ENCODE peak calls at places on chromosomes 7 and 10, in six cellular contexts. One of them, this sample, is unnamed.

GRCh38 chr10:30816144-30816811 is 186.7 kb upstream of the LYZL2 start:
- DNase-seq in MM.1S: no peak
- DNase-seq in BE2C: no peak
- DNase-seq in WERI-Rb-1: peak; percentile 31
- DNase-seq in lower lobe of right lung: no peak
- DNase-seq in body of pancreas: no peak
- DNase-seq in this sample: no peak

GRCh38 chr7:158740013-158740656 is 35.5 kb upstream of the NCAPG2 start:
- DNase-seq in MM.1S: no peak
- DNase-seq in BE2C: no peak
- DNase-seq in WERI-Rb-1: no peak
- DNase-seq in lower lobe of right lung: no peak
- DNase-seq in body of pancreas: peak; percentile 52
- DNase-seq in this sample: peak; percentile 84

GRCh38 chr10:50325449-50326188 is 74.3 kb upstream of the ASAH2 start:
- DNase-seq in MM.1S: peak; percentile 75
- DNase-seq in BE2C: no peak
- DNase-seq in WERI-Rb-1: no peak
- DNase-seq in lower lobe of right lung: peak; percentile 58
- DNase-seq in body of pancreas: peak; percentile 48
- DNase-seq in this sample: peak; percentile 94

GRCh38 chr10:110967009-110967630 is 47.7 kb downstream of the SHOC2 start:
- DNase-seq in MM.1S: no peak
- DNase-seq in BE2C: no peak
- DNase-seq in WERI-Rb-1: no peak
- DNase-seq in lower lobe of right lung: no peak
- DNase-seq in body of pancreas: no peak
- DNase-seq in this sample: no peak

GRCh38 chr7:136857573-136857972 is 10.9 kb upstream of the CHRM2 start:
- DNase-seq in MM.1S: peak; percentile 61
- DNase-seq in BE2C: no peak
- DNase-seq in WERI-Rb-1: no peak
- DNase-seq in lower lobe of right lung: no peak
- DNase-seq in body of pancreas: no peak
- DNase-seq in this sample: peak; percentile 31

GRCh38 chr7:55075464-55075971 is 56.7 kb downstream of the EGFR start:
- DNase-seq in MM.1S: no peak
- DNase-seq in BE2C: no peak
- DNase-seq in WERI-Rb-1: no peak
- DNase-seq in lower lobe of right lung: no peak
- DNase-seq in body of pancreas: peak; percentile 61
- DNase-seq in this sample: no peak

GRCh38 chr7:129644634-129645230 is 33.2 kb downstream of the NRF1 start:
- DNase-seq in MM.1S: peak; percentile 16
- DNase-seq in BE2C: no peak
- DNase-seq in WERI-Rb-1: no peak
- DNase-seq in lower lobe of right lung: no peak
- DNase-seq in body of pancreas: no peak
- DNase-seq in this sample: peak; percentile 37

GRCh38 chr10:66929375-66929774 is 3.5 kb downstream of the LRRTM3 start:
- DNase-seq in MM.1S: no peak
- DNase-seq in BE2C: no peak
- DNase-seq in WERI-Rb-1: no peak
- DNase-seq in lower lobe of right lung: no peak
- DNase-seq in body of pancreas: no peak
- DNase-seq in this sample: no peak

GRCh38 chr7:111112439-111112838 is 21.5 kb downstream of the LRRN3 start:
- DNase-seq in MM.1S: no peak
- DNase-seq in BE2C: no peak
- DNase-seq in WERI-Rb-1: no peak
- DNase-seq in lower lobe of right lung: no peak
- DNase-seq in body of pancreas: no peak
- DNase-seq in this sample: no peak

GRCh38 chr7:142298009-142298408 is 40.2 kb upstream of the PRSS58 start:
- DNase-seq in MM.1S: peak; percentile 22
- DNase-seq in BE2C: no peak
- DNase-seq in WERI-Rb-1: peak; percentile 33
- DNase-seq in lower lobe of right lung: no peak
- DNase-seq in body of pancreas: no peak
- DNase-seq in this sample: no peak

GRCh38 chr10:66586897-66587679 is 338.7 kb upstream of the LRRTM3 start:
- DNase-seq in MM.1S: peak; percentile 82
- DNase-seq in BE2C: no peak
- DNase-seq in WERI-Rb-1: no peak
- DNase-seq in lower lobe of right lung: no peak
- DNase-seq in body of pancreas: no peak
- DNase-seq in this sample: no peak

GRCh38 chr7:47320296-47320695 is 261.6 kb downstream of the TNS3 start:
- DNase-seq in MM.1S: no peak
- DNase-seq in BE2C: no peak
- DNase-seq in WERI-Rb-1: no peak
- DNase-seq in lower lobe of right lung: no peak
- DNase-seq in body of pancreas: no peak
- DNase-seq in this sample: no peak

GRCh38 chr10:120426306-120426705 is 30.7 kb upstream of the PLPP4 start:
- DNase-seq in MM.1S: no peak
- DNase-seq in BE2C: no peak
- DNase-seq in WERI-Rb-1: no peak
- DNase-seq in lower lobe of right lung: no peak
- DNase-seq in body of pancreas: no peak
- DNase-seq in this sample: peak; percentile 43

GRCh38 chr10:122388287-122388997 is 13.9 kb downstream of the PLEKHA1 start:
- DNase-seq in MM.1S: no peak
- DNase-seq in BE2C: no peak
- DNase-seq in WERI-Rb-1: no peak
- DNase-seq in lower lobe of right lung: no peak
- DNase-seq in body of pancreas: no peak
- DNase-seq in this sample: no peak

GRCh38 chr7:117645456-117646181 is 165.8 kb downstream of the CFTR start:
- DNase-seq in MM.1S: no peak
- DNase-seq in BE2C: no peak
- DNase-seq in WERI-Rb-1: no peak
- DNase-seq in lower lobe of right lung: no peak
- DNase-seq in body of pancreas: no peak
- DNase-seq in this sample: peak; percentile 45

GRCh38 chr10:132939957-132940790 is 2.2 kb downstream of the CFAP46 start:
- DNase-seq in MM.1S: no peak
- DNase-seq in BE2C: peak; percentile 67
- DNase-seq in WERI-Rb-1: peak; percentile 70
- DNase-seq in lower lobe of right lung: peak; percentile 70
- DNase-seq in body of pancreas: peak; percentile 47
- DNase-seq in this sample: peak; percentile 18

GRCh38 chr7:143244321-143244720 is 18.9 kb upstream of the GSTK1 start:
- DNase-seq in MM.1S: no peak
- DNase-seq in BE2C: no peak
- DNase-seq in WERI-Rb-1: no peak
- DNase-seq in lower lobe of right lung: no peak
- DNase-seq in body of pancreas: no peak
- DNase-seq in this sample: no peak

GRCh38 chr10:78451592-78451991 is 417.9 kb downstream of the RPS24 start:
- DNase-seq in MM.1S: no peak
- DNase-seq in BE2C: peak; percentile 76
- DNase-seq in WERI-Rb-1: peak; percentile 91
- DNase-seq in lower lobe of right lung: no peak
- DNase-seq in body of pancreas: no peak
- DNase-seq in this sample: no peak

GRCh38 chr10:34670101-34670500 is 145.0 kb downstream of the PARD3 start:
- DNase-seq in MM.1S: peak; percentile 80
- DNase-seq in BE2C: no peak
- DNase-seq in WERI-Rb-1: no peak
- DNase-seq in lower lobe of right lung: no peak
- DNase-seq in body of pancreas: no peak
- DNase-seq in this sample: no peak

DNA sequence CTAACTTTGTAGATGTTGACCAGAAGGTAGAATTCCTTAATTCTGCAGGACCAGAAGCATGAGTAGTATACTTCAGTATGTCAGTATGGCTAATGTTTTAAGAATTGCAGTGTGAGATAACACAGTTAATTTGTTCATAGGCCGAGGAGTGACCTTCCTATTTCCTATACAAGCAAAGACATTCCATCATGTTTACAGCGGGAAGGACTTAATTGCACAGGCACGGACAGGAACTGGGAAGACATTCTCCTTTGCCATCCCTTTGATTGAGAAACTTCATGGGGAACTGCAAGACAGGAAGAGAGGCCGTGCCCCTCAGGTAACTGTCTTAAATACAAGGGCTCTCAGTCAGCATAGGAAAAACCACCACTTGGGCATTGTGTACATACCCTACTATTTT is 7.2 kb downstream of the DDX21 start:
- DNase-seq in MM.1S: no peak
- DNase-seq in BE2C: no peak
- DNase-seq in WERI-Rb-1: no peak
- DNase-seq in lower lobe of right lung: no peak
- DNase-seq in body of pancreas: no peak
- DNase-seq in this sample: no peak
- H3K36me3 ChIP-seq in MM.1S: peaks cover 61% of the 10 kb centered on the region
- H3K36me3 ChIP-seq in BE2C: peaks cover 99% of the 10 kb centered on the region
- H3K36me3 ChIP-seq in WERI-Rb-1: peaks cover 84% of the 10 kb centered on the region
- H3K36me3 ChIP-seq in lower lobe of right lung: peaks cover 89% of the 10 kb centered on the region
- H3K36me3 ChIP-seq in body of pancreas: peaks cover 54% of the 10 kb centered on the region
- H3K36me3 ChIP-seq in this sample: peaks cover 76% of the 10 kb centered on the region

GRCh38 chr10:80471009-80471408 is 16.9 kb downstream of the TSPAN14 start:
- DNase-seq in MM.1S: no peak
- DNase-seq in BE2C: no peak
- DNase-seq in WERI-Rb-1: no peak
- DNase-seq in lower lobe of right lung: no peak
- DNase-seq in body of pancreas: no peak
- DNase-seq in this sample: no peak
- H3K36me3 ChIP-seq in MM.1S: no peaks in the 10 kb centered on the region
- H3K36me3 ChIP-seq in BE2C: no peaks in the 10 kb centered on the region
- H3K36me3 ChIP-seq in WERI-Rb-1: peaks cover 27% of the 10 kb centered on the region
- H3K36me3 ChIP-seq in lower lobe of right lung: peaks cover 56% of the 10 kb centered on the region
- H3K36me3 ChIP-seq in body of pancreas: no peaks in the 10 kb centered on the region
- H3K36me3 ChIP-seq in this sample: peaks cover 32% of the 10 kb centered on the region

GRCh38 chr7:15476101-15476918 is 85.5 kb downstream of the AGMO start:
- DNase-seq in MM.1S: no peak
- DNase-seq in BE2C: no peak
- DNase-seq in WERI-Rb-1: no peak
- DNase-seq in lower lobe of right lung: no peak
- DNase-seq in body of pancreas: no peak
- DNase-seq in this sample: no peak

DNA sequence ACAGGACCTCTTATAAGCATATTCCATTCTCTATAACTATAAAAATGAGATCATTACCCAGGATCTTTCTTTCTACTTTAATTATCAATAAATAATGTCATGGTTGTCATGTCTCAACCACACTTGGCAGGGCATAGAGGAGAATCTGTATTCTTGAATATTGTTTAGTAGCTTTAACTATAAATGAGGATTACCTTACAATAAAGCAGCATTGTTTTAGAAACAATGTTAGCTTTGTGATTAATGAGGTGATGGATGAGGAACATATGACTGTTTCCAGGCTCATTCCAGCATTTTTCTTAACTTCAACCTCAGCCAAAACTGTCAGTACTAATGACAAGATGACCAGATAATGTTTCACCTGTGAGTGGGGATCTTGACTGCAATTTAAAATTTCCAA is 90.4 kb downstream of the AGMO start:
- DNase-seq in MM.1S: no peak
- DNase-seq in BE2C: no peak
- DNase-seq in WERI-Rb-1: no peak
- DNase-seq in lower lobe of right lung: no peak
- DNase-seq in body of pancreas: no peak
- DNase-seq in this sample: no peak
- H3K36me3 ChIP-seq in MM.1S: no peaks in the 10 kb centered on the region
- H3K36me3 ChIP-seq in BE2C: no peaks in the 10 kb centered on the region
- H3K36me3 ChIP-seq in WERI-Rb-1: no peaks in the 10 kb centered on the region
- H3K36me3 ChIP-seq in lower lobe of right lung: no peaks in the 10 kb centered on the region
- H3K36me3 ChIP-seq in body of pancreas: no peaks in the 10 kb centered on the region
- H3K36me3 ChIP-seq in this sample: no peaks in the 10 kb centered on the region

DNA sequence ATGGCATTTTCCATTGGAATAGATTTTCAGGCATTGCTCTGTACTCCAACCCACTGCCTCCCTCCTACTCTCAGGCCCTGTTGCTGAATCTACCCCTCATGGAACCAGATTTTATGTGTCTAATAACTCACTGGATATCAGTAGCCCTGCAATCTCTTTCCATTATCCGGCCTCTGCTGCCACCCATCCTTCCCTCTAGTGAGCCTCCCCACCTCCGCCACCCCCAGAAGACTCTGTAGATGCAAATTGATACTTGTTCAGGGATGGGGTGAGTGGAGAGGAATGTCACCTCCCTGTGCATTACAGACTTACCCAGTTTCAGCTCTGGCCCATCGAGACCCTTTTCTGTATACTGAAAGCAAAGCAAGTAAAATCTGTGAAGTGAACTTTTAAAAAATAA is 52.3 kb upstream of the PHYHIPL start:
- DNase-seq in MM.1S: no peak
- DNase-seq in BE2C: no peak
- DNase-seq in WERI-Rb-1: no peak
- DNase-seq in lower lobe of right lung: no peak
- DNase-seq in body of pancreas: no peak
- DNase-seq in this sample: no peak
- H3K36me3 ChIP-seq in MM.1S: no peaks in the 10 kb centered on the region
- H3K36me3 ChIP-seq in BE2C: no peaks in the 10 kb centered on the region
- H3K36me3 ChIP-seq in WERI-Rb-1: no peaks in the 10 kb centered on the region
- H3K36me3 ChIP-seq in lower lobe of right lung: no peaks in the 10 kb centered on the region
- H3K36me3 ChIP-seq in body of pancreas: no peaks in the 10 kb centered on the region
- H3K36me3 ChIP-seq in this sample: no peaks in the 10 kb centered on the region